ENCODE peak calls at places on chromosome 13, in nine cellular contexts. M is activated T-cell treated with anti-CD3 and anti-CD28 coated beads, Interleukin-2, amount 50 U/mL, for 72 hours; J is T-cell; Q is fibroblast of villous mesenchyme; W is NCI-H1092 treated with DMSO at 0.1 percent for 48 hours; X is T1000; L is activated gamma-delta T cell treated with Interleukin-2 at 50 U/mL for 16 hours; G is ascending aorta; I is AG04450. T is an unnamed sample.

GRCh38 chr13:100532090-100532766 is 56.4 kb downstream of the GGACT start:
- DNase-seq in M (no peak), J (no peak), Q (no peak), W (no peak), X (no peak), L (no peak), G (no peak), I (no peak), T (no peak)

GRCh38 chr13:84393981-84394625 is 511.8 kb upstream of the SLITRK1 start:
- DNase-seq in M (no peak), J (no peak), Q (no peak), W (no peak), X (no peak), L (no peak), G (no peak), I (no peak), T (no peak)

GRCh38 chr13:73429691-73430090 is 370.9 kb downstream of the KLF5 start:
- DNase-seq in M (no peak), J (no peak), Q (peak), W (no peak), X (no peak), L (no peak), G (no peak), I (no peak), T (peak)

GRCh38 chr13:110965038-110965754 is 50.3 kb upstream of the ANKRD10 start:
- DNase-seq in M (peak), J (no peak), Q (peak), W (no peak), X (peak), L (no peak), G (no peak), I (no peak), T (peak)

GRCh38 chr13:62879071-62879470 is 1463.4 kb upstream of the PCDH20 start:
- DNase-seq in M (no peak), J (no peak), Q (peak), W (no peak), X (no peak), L (no peak), G (no peak), I (peak), T (peak)

GRCh38 chr13:80030491-80030890 is 310.4 kb downstream of the SPRY2 start:
- DNase-seq in M (no peak), J (no peak), Q (no peak), W (peak), X (peak), L (no peak), G (no peak), I (no peak), T (peak)

GRCh38 chr13:110236831-110237261 is 70.1 kb downstream of the COL4A1 start:
- DNase-seq in M (no peak), J (no peak), Q (no peak), W (no peak), X (no peak), L (no peak), G (no peak), I (no peak), T (no peak)

GRCh38 chr13:113641426-113641825 is 16.6 kb downstream of the ATP4B start:
- DNase-seq in M (no peak), J (no peak), Q (no peak), W (no peak), X (no peak), L (no peak), G (no peak), I (no peak), T (no peak)

GRCh38 chr13:35838356-35838755 is 292.8 kb downstream of the DCLK1 start:
- DNase-seq in M (no peak), J (no peak), Q (peak), W (no peak), X (no peak), L (no peak), G (no peak), I (peak), T (peak)

GRCh38 chr13:41916173-41916954 is 44.5 kb downstream of the VWA8 start:
- DNase-seq in M (no peak), J (no peak), Q (peak), W (no peak), X (no peak), L (no peak), G (no peak), I (peak), T (peak)

GRCh38 chr13:27283906-27284523 is 13.4 kb downstream of the RASL11A start:
- DNase-seq in M (peak), J (no peak), Q (peak), W (peak), X (no peak), L (no peak), G (no peak), I (no peak), T (peak)

GRCh38 chr13:113666951-113667701 is at the start of gene GRK1:
- DNase-seq in M (no peak), J (peak), Q (no peak), W (no peak), X (no peak), L (no peak), G (no peak), I (no peak), T (no peak)

GRCh38 chr13:20411638-20412342 is 113.9 kb downstream of the CRYL1 start:
- DNase-seq in M (peak), J (no peak), Q (no peak), W (no peak), X (no peak), L (peak), G (no peak), I (no peak), T (no peak)

GRCh38 chr13:111062305-111062704 is 52.8 kb upstream of the ARHGEF7 start:
- DNase-seq in M (no peak), J (no peak), Q (no peak), W (no peak), X (no peak), L (no peak), G (no peak), I (no peak), T (no peak)

GRCh38 chr13:113943821-113944565 is 29.9 kb downstream of the C13orf46 start:
- DNase-seq in M (no peak), J (no peak), Q (no peak), W (no peak), X (no peak), L (no peak), G (no peak), I (no peak), T (no peak)

GRCh38 chr13:22625691-22626090 is 555.1 kb upstream of the SGCG start:
- DNase-seq in M (no peak), J (no peak), Q (no peak), W (no peak), X (no peak), L (no peak), G (no peak), I (no peak), T (no peak)

GRCh38 chr13:113656015-113656588 is 1.9 kb downstream of the ATP4B start:
- DNase-seq in M (no peak), J (peak), Q (no peak), W (no peak), X (no peak), L (no peak), G (no peak), I (no peak), T (no peak)

GRCh38 chr13:66154981-66155380 is 1075.2 kb downstream of the PCDH9 start:
- DNase-seq in M (no peak), J (no peak), Q (no peak), W (no peak), X (no peak), L (no peak), G (no peak), I (no peak), T (peak)

GRCh38 chr13:99265823-99266426 is 7.7 kb upstream of the GPR18 start:
- DNase-seq in M (no peak), J (no peak), Q (peak), W (peak), X (no peak), L (no peak), G (no peak), I (no peak), T (peak)

GRCh38 chr13:39656325-39656677 is 839 bp downstream of the COG6 start:
- DNase-seq in M (no peak), J (no peak), Q (peak), W (no peak), X (no peak), L (no peak), G (no peak), I (no peak), T (peak)

GRCh38 chr13:101691326-101691725 is 238.9 kb downstream of the ITGBL1 start:
- DNase-seq in M (no peak), J (no peak), Q (no peak), W (no peak), X (no peak), L (no peak), G (no peak), I (no peak), T (no peak)

GRCh38 chr13:67549331-67549730 is 319.2 kb upstream of the PCDH9 start:
- DNase-seq in M (no peak), J (no peak), Q (no peak), W (no peak), X (no peak), L (no peak), G (no peak), I (peak), T (peak)

GRCh38 chr13:39531646-39532045 is 71.3 kb downstream of the LHFPL6 start:
- DNase-seq in M (no peak), J (no peak), Q (peak), W (no peak), X (no peak), L (no peak), G (no peak), I (no peak), T (peak)

GRCh38 chr13:22271963-22272362 is 601.1 kb downstream of the FGF9 start:
- DNase-seq in M (no peak), J (no peak), Q (no peak), W (no peak), X (no peak), L (no peak), G (no peak), I (no peak), T (no peak)

GRCh38 chr13:76886292-76887061 is at the start of gene KCTD12:
- DNase-seq in M (peak), J (peak), Q (peak), W (peak), X (peak), L (peak), G (peak), I (no peak), T (peak)

GRCh38 chr13:98171806-98172569 is 5.1 kb downstream of the RNF113B start:
- DNase-seq in M (no peak), J (no peak), Q (peak), W (no peak), X (no peak), L (no peak), G (no peak), I (no peak), T (peak)

GRCh38 chr13:99289674-99290337 is 17.4 kb downstream of the GPR183 start:
- DNase-seq in M (peak), J (peak), Q (no peak), W (no peak), X (no peak), L (peak), G (no peak), I (no peak), T (no peak)

GRCh38 chr13:109787135-109787954 is 962 bp upstream of the IRS2 start:
- DNase-seq in M (peak), J (peak), Q (peak), W (peak), X (peak), L (peak), G (no peak), I (no peak), T (peak)

GRCh38 chr13:21137696-21138095 is 38.7 kb downstream of the SKA3 start:
- DNase-seq in M (no peak), J (no peak), Q (peak), W (no peak), X (no peak), L (no peak), G (no peak), I (no peak), T (peak)

GRCh38 chr13:52968074-52968700 is 60.4 kb upstream of the OLFM4 start:
- DNase-seq in M (peak), J (peak), Q (peak), W (peak), X (no peak), L (peak), G (no peak), I (peak), T (peak)

GRCh38 chr13:113739527-113740285 is 19.3 kb upstream of the TMEM255B start:
- DNase-seq in M (no peak), J (no peak), Q (no peak), W (no peak), X (no peak), L (no peak), G (no peak), I (no peak), T (no peak)

GRCh38 chr13:76884167-76884566 is 2.0 kb downstream of the KCTD12 start:
- DNase-seq in M (no peak), J (no peak), Q (peak), W (peak), X (no peak), L (no peak), G (no peak), I (no peak), T (peak)

GRCh38 chr13:47211106-47211505 is 314.3 kb upstream of the HTR2A start:
- DNase-seq in M (no peak), J (no peak), Q (peak), W (no peak), X (no peak), L (no peak), G (no peak), I (no peak), T (peak)

GRCh38 chr13:60331249-60332012 is 65.6 kb upstream of the TDRD3 start:
- DNase-seq in M (no peak), J (no peak), Q (no peak), W (no peak), X (no peak), L (no peak), G (no peak), I (no peak), T (no peak)

GRCh38 chr13:76009491-76009890 is 373.4 kb downstream of the LMO7 start:
- DNase-seq in M (no peak), J (no peak), Q (peak), W (no peak), X (no peak), L (no peak), G (no peak), I (peak), T (no peak)

GRCh38 chr13:52112606-52113005 is 16.3 kb downstream of the NEK5 start:
- DNase-seq in M (no peak), J (no peak), Q (no peak), W (no peak), X (no peak), L (no peak), G (no peak), I (no peak), T (no peak)

T was measured in choroid plexus epithelial cell.